ENCODE peak calls at places on chromosomes 16 and 17, in five cellular contexts. N is neural progenitor cell, B is SK-N-SH, K is HCT116, T is MM.1S. V is an unnamed sample.
A peak's percentile ranks its signal among the peaks of the same experiment; 100 is the strongest.

GRCh38 chr16:26816885-26817571 is 249.7 kb upstream of the C16orf82 start:
- DNase-seq in N (no peak), B (no peak), K (no peak), T (no peak), V (no peak)

GRCh38 chr16:68744744-68745280 is 7.7 kb downstream of the CDH1 start:
- DNase-seq in N (no peak), B (no peak), K (peak; percentile 88), T (no peak), V (peak; percentile 94)

GRCh38 chr16:54582631-54583250 is 296.2 kb upstream of the IRX3 start:
- DNase-seq in N (peak; percentile 95), B (no peak), K (no peak), T (no peak), V (no peak)

GRCh38 chr16:81651758-81652718 is 127.1 kb upstream of the PLCG2 start:
- DNase-seq in N (peak; percentile 44), B (no peak), K (no peak), T (peak; percentile 13), V (no peak)

GRCh38 chr17:41906465-41907184 is 12.1 kb downstream of the ACLY start:
- DNase-seq in N (no peak), B (no peak), K (no peak), T (no peak), V (no peak)

GRCh38 chr17:41519501-41520224 is 973 bp upstream of the KRT15 start:
- DNase-seq in N (no peak), B (no peak), K (no peak), T (no peak), V (no peak)

GRCh38 chr17:82374626-82375331 is 3.2 kb downstream of the UTS2R start:
- DNase-seq in N (no peak), B (peak; percentile 83), K (no peak), T (no peak), V (peak; percentile 77)

GRCh38 chr17:31216053-31216751 is 80.8 kb downstream of the OMG start:
- DNase-seq in N (peak; percentile 60), B (peak; percentile 18), K (peak; percentile 19), T (peak; percentile 69), V (peak; percentile 77)

GRCh38 chr16:67504190-67505021 is 21.1 kb upstream of the AGRP start:
- DNase-seq in N (no peak), B (no peak), K (no peak), T (peak; percentile 31), V (no peak)

GRCh38 chr16:87231911-87232310 is 85.3 kb downstream of the C16orf95 start:
- DNase-seq in N (no peak), B (no peak), K (no peak), T (no peak), V (no peak)

GRCh38 chr17:10126554-10127493 is 71.6 kb downstream of the GAS7 start:
- DNase-seq in N (peak; percentile 19), B (peak; percentile 63), K (no peak), T (no peak), V (peak; percentile 23)

GRCh38 chr17:50219939-50220465 is 18.6 kb upstream of the COL1A1 start:
- DNase-seq in N (peak; percentile 90), B (no peak), K (no peak), T (no peak), V (no peak)

GRCh38 chr16:72834499-72834898 is 213.4 kb downstream of the ZFHX3 start:
- DNase-seq in N (no peak), B (no peak), K (no peak), T (no peak), V (no peak)

GRCh38 chr16:66141885-66142284 is 224.6 kb upstream of the CDH5 start:
- DNase-seq in N (no peak), B (no peak), K (no peak), T (no peak), V (no peak)

GRCh38 chr16:86680137-86680536 is 101.8 kb downstream of the FOXL1 start:
- DNase-seq in N (no peak), B (no peak), K (no peak), T (no peak), V (no peak)

GRCh38 chr17:64626827-64627226 is 35.3 kb downstream of the SMURF2 start:
- DNase-seq in N (no peak), B (no peak), K (no peak), T (no peak), V (no peak)

GRCh38 chr16:72875291-72876036 is 172.5 kb downstream of the ZFHX3 start:
- DNase-seq in N (no peak), B (no peak), K (no peak), T (no peak), V (no peak)

GRCh38 chr16:10557750-10558149 is 22.6 kb downstream of the EMP2 start:
- DNase-seq in N (no peak), B (no peak), K (no peak), T (no peak), V (no peak)

GRCh38 chr16:67425046-67425445 is 5.9 kb upstream of the HSD11B2 start:
- DNase-seq in N (no peak), B (no peak), K (no peak), T (no peak), V (no peak)

GRCh38 chr16:31861415-31861814 is 12.2 kb upstream of the ZNF267 start:
- DNase-seq in N (no peak), B (no peak), K (no peak), T (no peak), V (no peak)

GRCh38 chr17:64276961-64277505 is 14.0 kb upstream of the TEX2 start:
- DNase-seq in N (no peak), B (no peak), K (no peak), T (no peak), V (no peak)

GRCh38 chr17:38960402-38960801 is 6.8 kb downstream of the FBXO47 start:
- DNase-seq in N (no peak), B (no peak), K (no peak), T (peak; percentile 16), V (no peak)

GRCh38 chr16:89700649-89701424 is 668 bp downstream of the SPATA2L start:
- DNase-seq in N (peak; percentile 87), B (peak; percentile 74), K (no peak), T (peak; percentile 63), V (peak; percentile 81)

GRCh38 chr17:64947146-64947545 is 27.9 kb upstream of the LRRC37A3 start:
- DNase-seq in N (no peak), B (no peak), K (no peak), T (no peak), V (no peak)

GRCh38 chr16:76535-77272 is 1.3 kb upstream of the MPG start:
- DNase-seq in N (no peak), B (no peak), K (no peak), T (no peak), V (no peak)

GRCh38 chr16:87657621-87658192 is 55.4 kb downstream of the JPH3 start:
- DNase-seq in N (peak; percentile 66), B (no peak), K (peak; percentile 79), T (no peak), V (peak; percentile 81)

GRCh38 chr17:21539146-21539545 is 153.2 kb upstream of the KCNJ18 start:
- DNase-seq in N (no peak), B (no peak), K (no peak), T (no peak), V (no peak)

GRCh38 chr17:45096926-45097325 is 35.4 kb downstream of the PLCD3 start:
- DNase-seq in N (no peak), B (no peak), K (no peak), T (no peak), V (no peak)

GRCh38 chr17:45098081-45098868 is 34.0 kb downstream of the PLCD3 start:
- DNase-seq in N (no peak), B (no peak), K (no peak), T (no peak), V (no peak)

GRCh38 chr17:45101546-45101882 is 30.8 kb downstream of the PLCD3 start:
- DNase-seq in N (no peak), B (no peak), K (no peak), T (no peak), V (no peak)

GRCh38 chr17:45096141-45096540 is 35.0 kb downstream of the NMT1 start:
- DNase-seq in N (peak; percentile 40), B (no peak), K (peak; percentile 13), T (no peak), V (peak; percentile 58)

GRCh38 chr17:45098869-45099616 is 33.3 kb downstream of the PLCD3 start:
- DNase-seq in N (peak; percentile 92), B (peak; percentile 93), K (peak; percentile 51), T (peak; percentile 62), V (peak; percentile 95)
- TF ChIP-seq CTCF in N (peak; percentile 92), B (peak; percentile 91), K (peak; percentile 73), T (peak; percentile 82), V (peak; percentile 90)

DNA sequence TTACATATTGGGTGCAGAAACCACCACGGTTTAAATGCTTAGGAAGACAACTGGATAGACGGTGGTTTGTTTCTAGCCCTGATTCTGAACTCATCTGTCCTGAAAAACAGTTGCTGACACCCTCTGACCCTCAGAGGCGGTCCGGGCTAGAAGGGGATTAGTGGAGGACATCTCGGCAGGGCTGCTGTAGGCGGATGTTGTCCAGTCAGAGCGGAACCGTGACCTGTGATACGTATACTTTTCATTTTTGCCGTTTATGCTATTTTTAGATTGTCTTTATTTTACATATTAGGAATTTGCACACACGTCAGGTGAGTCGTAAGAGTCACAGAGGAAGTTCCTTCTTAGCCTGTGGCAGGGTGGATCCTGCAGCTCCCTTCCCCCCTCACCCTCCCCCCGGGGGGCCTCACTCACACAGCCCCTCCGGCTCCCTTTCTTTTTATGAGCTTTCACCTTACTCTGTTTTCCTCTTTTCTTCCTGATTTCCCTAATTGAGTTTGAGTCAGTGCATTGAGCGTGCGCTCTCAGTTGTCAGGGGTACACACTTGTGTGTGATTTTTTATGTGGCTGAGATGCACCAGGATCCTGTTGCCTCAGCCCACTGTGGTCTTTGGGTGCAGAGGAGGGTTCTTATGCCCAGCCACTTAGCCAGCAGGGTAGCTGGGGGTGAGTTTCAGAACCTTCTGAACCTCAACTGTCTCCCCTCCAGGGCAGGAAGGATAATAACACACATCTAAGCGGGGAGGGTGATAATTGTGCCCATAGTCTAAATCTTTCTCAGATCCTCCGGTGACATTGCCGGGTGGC is 211.1 kb upstream of the CHMP6 start:
- DNase-seq in N (peak; percentile 45), B (no peak), K (no peak), T (no peak), V (no peak)
- TF ChIP-seq EZH2phosphoT487 in N (no peak), B (no peak), K (no peak), T (no peak), V (no peak)

DNA sequence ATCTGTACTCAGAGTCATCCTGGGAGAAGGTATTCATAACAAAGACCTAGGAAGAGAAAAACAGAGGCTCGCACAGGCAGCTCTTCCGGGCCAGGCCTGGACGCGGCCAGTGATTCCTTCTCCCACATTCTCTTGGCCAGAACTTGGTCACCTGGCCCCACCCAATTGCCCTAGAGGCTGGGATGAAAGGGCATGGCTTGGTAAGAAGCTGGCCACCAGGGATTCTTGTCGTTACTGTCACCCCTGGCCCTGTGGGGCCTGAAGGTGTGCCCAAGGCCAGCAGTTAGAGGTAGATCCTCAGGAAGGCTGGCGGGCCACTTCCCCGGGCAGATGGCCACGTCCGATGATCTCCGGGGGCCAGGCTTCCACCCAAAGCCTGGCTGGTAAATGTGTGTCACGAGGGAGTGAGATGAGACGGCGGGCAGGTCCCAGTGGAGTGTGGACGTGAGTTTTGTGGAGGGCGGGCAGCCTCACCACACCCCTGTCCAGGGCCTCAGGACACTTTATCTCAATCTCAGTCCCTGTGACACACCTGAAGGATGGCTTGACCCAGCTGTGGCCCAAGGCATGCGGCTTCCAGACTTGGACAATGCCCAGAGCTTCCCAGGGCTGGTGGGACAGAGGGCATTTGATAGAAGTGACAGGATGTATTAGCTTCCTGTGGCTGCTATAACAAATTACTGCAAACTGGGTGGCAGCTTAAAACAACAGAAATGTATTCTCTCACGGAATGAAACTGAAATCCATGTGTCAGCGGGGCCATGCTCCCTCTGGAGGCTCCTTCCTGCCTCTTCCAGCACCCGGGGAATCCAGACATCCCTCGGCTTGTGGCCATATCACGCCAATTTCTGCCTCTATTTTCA is 66.3 kb upstream of the GSE1 start:
- DNase-seq in N (no peak), B (no peak), K (no peak), T (no peak), V (no peak)
- TF ChIP-seq CTCF in N (peak; percentile 9), B (no peak), K (no peak), T (no peak), V (peak; percentile 23)

GRCh38 chr16:75647492-75648264 is at the start of the genes KARS1 and TERF2IP:
- DNase-seq in N (peak; percentile 96), B (peak; percentile 98), K (peak; percentile 82), T (peak; percentile 88), V (peak; percentile 94)
- TF ChIP-seq EZH2phosphoT487 in N (peak; percentile 26), B (no peak), K (no peak), T (no peak), V (no peak)

V was measured in GM23338.